ENCODE peak calls at places on chromosomes 7 and 10, in nine cellular contexts. Z is HCT116; M is upper lobe of right lung; C is CD8-positive, alpha-beta T cell; F is aorta; Y is mammary epithelial cell; Q is MM.1S; E is GM23248; U is RWPE2. W is an unnamed sample. For H3K4me1, the result is how much of the 10 kb centered on the place peaks cover.

GRCh38 chr7:18408461-18408860 is 87.1 kb upstream of the HDAC9 start:
- DNase-seq in M (no peak), C (no peak), Q (no peak), E (peak), U (no peak), Z (no peak), F (no peak), Y (peak), W (no peak)

GRCh38 chr10:62860946-62861345 is 44.8 kb upstream of the EGR2 start:
- DNase-seq in Z (no peak), U (no peak), C (no peak), F (no peak), E (no peak), Q (no peak), M (no peak), Y (no peak), W (no peak)

GRCh38 chr10:65355141-65355680 is 1570.6 kb upstream of the LRRTM3 start:
- DNase-seq in F (no peak), Q (no peak), Y (no peak), U (no peak), Z (no peak), C (no peak), M (no peak), E (no peak), W (no peak)

GRCh38 chr7:101696-102376 is 90.5 kb upstream of the FAM20C start:
- DNase-seq in M (peak), Q (no peak), U (no peak), Z (no peak), F (no peak), Y (peak), C (no peak), E (peak), W (no peak)

GRCh38 chr7:141700848-141701371 is 1.1 kb downstream of the DENND11 start:
- DNase-seq in E (peak), U (no peak), Y (no peak), C (peak), Q (no peak), Z (no peak), M (no peak), F (no peak), W (no peak)

GRCh38 chr10:69643779-69644657 is 14.0 kb downstream of the FAM241B start:
- DNase-seq in Z (no peak), F (peak), Q (no peak), C (no peak), E (no peak), Y (no peak), M (peak), U (peak), W (no peak)

GRCh38 chr10:72049969-72050781 is 38.2 kb downstream of the SPOCK2 start:
- DNase-seq in Q (no peak), E (peak), C (no peak), Y (no peak), M (no peak), Z (no peak), U (no peak), F (no peak), W (no peak)

GRCh38 chr7:100568936-100569844 is 4.5 kb downstream of the SAP25 start:
- DNase-seq in Y (no peak), C (peak), Q (no peak), F (peak), M (peak), E (peak), U (no peak), Z (no peak), W (peak)

GRCh38 chr10:46992794-46993552 is 81.7 kb downstream of the PTPN20 start:
- DNase-seq in Q (peak), U (no peak), C (no peak), Y (peak), M (peak), Z (peak), E (peak), F (peak), W (no peak)

GRCh38 chr7:39271386-39271785 is 293.7 kb downstream of the POU6F2 start:
- DNase-seq in Z (no peak), F (peak), Y (no peak), U (no peak), E (peak), Q (no peak), C (no peak), M (peak), W (no peak)

GRCh38 chr7:3095046-3095445 is 51.4 kb upstream of the CARD11 start:
- DNase-seq in U (no peak), M (no peak), F (no peak), Z (no peak), E (no peak), C (peak), Q (no peak), Y (no peak), W (no peak)

GRCh38 chr7:35436452-35436851 is 182.6 kb upstream of the TBX20 start:
- DNase-seq in Q (no peak), M (no peak), E (no peak), F (no peak), Z (no peak), U (no peak), C (no peak), Y (no peak), W (no peak)

GRCh38 chr7:44976746-44977196 is 2.0 kb downstream of the MYO1G start:
- DNase-seq in Z (no peak), E (no peak), Y (no peak), Q (no peak), C (no peak), U (no peak), F (peak), M (no peak), W (no peak)
- H3K4me1 ChIP-seq in Z (under half), E (under half), Y (under half), Q (under half), C (half or more), U (under half), F (under half), M (under half), W (under half)

DNA sequence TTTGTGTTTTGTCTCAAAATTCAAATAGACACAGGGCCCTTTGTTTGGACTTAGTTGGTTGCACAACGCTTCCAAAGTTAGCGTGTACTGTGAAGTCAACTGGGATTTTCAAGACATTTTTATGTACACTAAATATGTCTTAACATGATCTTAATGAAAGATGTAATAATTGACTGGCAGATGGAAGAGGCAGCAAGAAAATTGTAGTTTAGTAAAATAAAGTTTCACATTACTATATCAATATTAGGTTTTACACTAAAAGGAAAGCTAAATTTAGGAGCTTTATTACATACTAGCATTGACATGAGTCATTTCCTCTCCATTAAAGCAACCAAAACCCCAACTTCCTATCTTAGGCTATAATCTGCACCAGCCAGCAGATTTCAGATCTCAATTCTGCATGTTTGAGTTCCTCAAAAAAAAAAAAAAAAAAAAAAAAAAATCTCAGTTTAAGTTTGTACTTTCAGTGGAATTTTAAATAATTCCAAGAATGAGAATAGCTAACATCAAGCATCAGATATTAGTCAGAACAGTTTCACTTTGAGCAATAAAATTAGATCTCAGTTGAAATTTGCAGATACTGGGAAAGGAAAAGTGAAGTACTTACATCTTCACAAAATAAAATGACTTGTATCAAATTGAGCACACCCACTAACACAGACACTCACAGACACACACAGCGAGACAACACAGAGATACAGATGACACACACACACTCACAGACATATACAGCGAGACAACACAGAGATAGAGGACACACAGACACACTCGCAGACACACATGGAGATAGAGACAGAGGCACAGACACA is 346.6 kb upstream of the KLF6 start:
- DNase-seq in Y (peak), Q (peak), E (peak), U (no peak), F (no peak), C (no peak), M (no peak), Z (no peak), W (no peak)
- H3K4me3 ChIP-seq in Y (peak), Q (peak), E (peak), U (no peak), F (no peak), C (peak), M (peak), Z (no peak), W (peak)

GRCh38 chr10:79115302-79115701 is 46.5 kb downstream of the ZMIZ1 start:
- DNase-seq in C (no peak), M (no peak), Y (no peak), U (no peak), Q (no peak), Z (no peak), F (no peak), E (no peak), W (no peak)

GRCh38 chr10:79111427-79111826 is 42.7 kb downstream of the ZMIZ1 start:
- DNase-seq in F (no peak), C (no peak), Z (no peak), Y (peak), U (no peak), Q (no peak), M (no peak), E (peak), W (no peak)

GRCh38 chr10:79112898-79113431 is 44.2 kb downstream of the ZMIZ1 start:
- DNase-seq in C (no peak), E (peak), F (peak), U (peak), Z (no peak), M (no peak), Y (peak), Q (no peak), W (no peak)

GRCh38 chr10:79111846-79112614 is 43.3 kb downstream of the ZMIZ1 start:
- DNase-seq in Q (no peak), M (peak), Y (no peak), C (no peak), U (no peak), E (no peak), F (no peak), Z (no peak), W (no peak)

DNA sequence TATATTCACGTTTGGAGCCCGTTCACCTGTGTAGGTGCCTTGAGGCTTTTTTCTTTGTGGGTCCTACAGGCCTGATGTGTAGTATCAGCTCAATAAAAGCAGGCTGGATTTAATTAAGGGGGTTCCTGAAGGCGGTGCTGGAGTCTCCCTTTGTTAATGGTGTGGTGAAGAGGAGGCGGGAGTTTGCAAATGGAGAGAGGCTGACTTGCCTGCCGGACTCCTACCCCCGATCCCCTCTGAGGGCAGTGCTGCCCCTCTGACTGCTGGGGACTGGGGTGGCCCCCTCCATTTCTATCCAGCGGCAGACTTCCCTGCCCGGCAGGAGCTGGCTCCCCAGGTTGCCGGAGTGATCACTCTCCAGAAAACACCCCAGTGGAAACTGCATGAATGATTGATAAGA is 45.1 kb downstream of the ZMIZ1 start:
- DNase-seq in F (no peak), Y (no peak), M (no peak), C (no peak), U (no peak), Z (no peak), E (peak), Q (no peak), W (no peak)
- H3K27ac ChIP-seq in F (no peak), Y (peak), M (peak), C (no peak), U (peak), Z (no peak), E (peak), Q (no peak), W (no peak)

GRCh38 chr7:151089893-151090730 is 3.8 kb downstream of the AGAP3 start:
- DNase-seq in Z (no peak), E (peak), U (no peak), Q (no peak), M (no peak), C (no peak), F (no peak), Y (no peak), W (no peak)
- H3K4me1 ChIP-seq in Z (under half), E (under half), U (under half), Q (under half), M (under half), C (under half), F (under half), Y (under half), W (half or more)

GRCh38 chr7:151010002-151010306 is 14.3 kb downstream of the ATG9B start:
- DNase-seq in M (no peak), Z (no peak), Q (no peak), C (no peak), U (no peak), F (no peak), Y (no peak), E (no peak), W (no peak)
- H3K4me3 ChIP-seq in M (no peak), Z (peak), Q (no peak), C (no peak), U (no peak), F (no peak), Y (no peak), E (no peak), W (no peak)

W was measured in tibial nerve.